ENCODE peak calls at places on chromosomes 1 and 21, in ten cellular contexts. One of them, this sample, is unnamed.

GRCh38 chr1:63679076-63679475 is 85.9 kb downstream of the PGM1 start:
- DNase-seq in dorsolateral prefrontal cortex: no peak
- DNase-seq in CD4-positive, alpha-beta memory T cell: no peak
- DNase-seq in HEK293T: no peak
- DNase-seq in HFFc6: no peak
- DNase-seq in effector memory CD8-positive, alpha-beta T cell: no peak
- DNase-seq in mesenteric fat pad: no peak
- DNase-seq in activated naive CD8-positive, alpha-beta T cell treated with anti-CD3 and anti-CD28 coated beads, Interleukin-2, amount 50 U/mL, for 16 hours: no peak
- DNase-seq in KBM-7: no peak
- DNase-seq in activated CD4-positive, alpha-beta T cell treated with anti-CD3 and anti-CD28 coated beads, Interleukin-2, amount 10 ng/mL, durations not matched to agents 7 days and 5 days: no peak
- DNase-seq in this sample: no peak

GRCh38 chr1:228281631-228282328 is 73.9 kb downstream of the OBSCN start:
- DNase-seq in CD4-positive, alpha-beta memory T cell: no peak
- DNase-seq in KBM-7: no peak
- DNase-seq in HEK293T: no peak
- DNase-seq in activated naive CD8-positive, alpha-beta T cell treated with anti-CD3 and anti-CD28 coated beads, Interleukin-2, amount 50 U/mL, for 16 hours: no peak
- DNase-seq in mesenteric fat pad: peak; percentile 87
- DNase-seq in activated CD4-positive, alpha-beta T cell treated with anti-CD3 and anti-CD28 coated beads, Interleukin-2, amount 10 ng/mL, durations not matched to agents 7 days and 5 days: no peak
- DNase-seq in HFFc6: no peak
- DNase-seq in dorsolateral prefrontal cortex: peak; percentile 31
- DNase-seq in effector memory CD8-positive, alpha-beta T cell: no peak
- DNase-seq in this sample: no peak

GRCh38 chr21:17900281-17900989 is 81.3 kb upstream of the C21orf91 start:
- DNase-seq in mesenteric fat pad: no peak
- DNase-seq in HEK293T: no peak
- DNase-seq in KBM-7: peak; percentile 33
- DNase-seq in dorsolateral prefrontal cortex: no peak
- DNase-seq in HFFc6: no peak
- DNase-seq in activated naive CD8-positive, alpha-beta T cell treated with anti-CD3 and anti-CD28 coated beads, Interleukin-2, amount 50 U/mL, for 16 hours: no peak
- DNase-seq in CD4-positive, alpha-beta memory T cell: no peak
- DNase-seq in activated CD4-positive, alpha-beta T cell treated with anti-CD3 and anti-CD28 coated beads, Interleukin-2, amount 10 ng/mL, durations not matched to agents 7 days and 5 days: no peak
- DNase-seq in effector memory CD8-positive, alpha-beta T cell: no peak
- DNase-seq in this sample: no peak

GRCh38 chr1:119379117-119379516 is 10.5 kb downstream of the HAO2 start:
- DNase-seq in HEK293T: no peak
- DNase-seq in HFFc6: no peak
- DNase-seq in activated CD4-positive, alpha-beta T cell treated with anti-CD3 and anti-CD28 coated beads, Interleukin-2, amount 10 ng/mL, durations not matched to agents 7 days and 5 days: no peak
- DNase-seq in CD4-positive, alpha-beta memory T cell: no peak
- DNase-seq in dorsolateral prefrontal cortex: no peak
- DNase-seq in mesenteric fat pad: no peak
- DNase-seq in activated naive CD8-positive, alpha-beta T cell treated with anti-CD3 and anti-CD28 coated beads, Interleukin-2, amount 50 U/mL, for 16 hours: no peak
- DNase-seq in KBM-7: no peak
- DNase-seq in effector memory CD8-positive, alpha-beta T cell: no peak
- DNase-seq in this sample: no peak

GRCh38 chr21:34639882-34640788 is 25.2 kb upstream of the RCAN1 start:
- DNase-seq in CD4-positive, alpha-beta memory T cell: peak; percentile 10
- DNase-seq in dorsolateral prefrontal cortex: no peak
- DNase-seq in activated CD4-positive, alpha-beta T cell treated with anti-CD3 and anti-CD28 coated beads, Interleukin-2, amount 10 ng/mL, durations not matched to agents 7 days and 5 days: peak; percentile 32
- DNase-seq in HFFc6: no peak
- DNase-seq in effector memory CD8-positive, alpha-beta T cell: no peak
- DNase-seq in HEK293T: no peak
- DNase-seq in mesenteric fat pad: no peak
- DNase-seq in KBM-7: no peak
- DNase-seq in activated naive CD8-positive, alpha-beta T cell treated with anti-CD3 and anti-CD28 coated beads, Interleukin-2, amount 50 U/mL, for 16 hours: peak; percentile 7
- DNase-seq in this sample: no peak

GRCh38 chr21:17438642-17439041 is 74.2 kb upstream of the CXADR start:
- DNase-seq in mesenteric fat pad: no peak
- DNase-seq in activated CD4-positive, alpha-beta T cell treated with anti-CD3 and anti-CD28 coated beads, Interleukin-2, amount 10 ng/mL, durations not matched to agents 7 days and 5 days: no peak
- DNase-seq in effector memory CD8-positive, alpha-beta T cell: no peak
- DNase-seq in HFFc6: no peak
- DNase-seq in KBM-7: no peak
- DNase-seq in CD4-positive, alpha-beta memory T cell: no peak
- DNase-seq in HEK293T: no peak
- DNase-seq in dorsolateral prefrontal cortex: no peak
- DNase-seq in activated naive CD8-positive, alpha-beta T cell treated with anti-CD3 and anti-CD28 coated beads, Interleukin-2, amount 50 U/mL, for 16 hours: no peak
- DNase-seq in this sample: no peak

GRCh38 chr1:43363283-43363934 is 4.4 kb downstream of the ELOVL1 start:
- DNase-seq in activated naive CD8-positive, alpha-beta T cell treated with anti-CD3 and anti-CD28 coated beads, Interleukin-2, amount 50 U/mL, for 16 hours: no peak
- DNase-seq in HEK293T: no peak
- DNase-seq in mesenteric fat pad: no peak
- DNase-seq in HFFc6: no peak
- DNase-seq in KBM-7: no peak
- DNase-seq in activated CD4-positive, alpha-beta T cell treated with anti-CD3 and anti-CD28 coated beads, Interleukin-2, amount 10 ng/mL, durations not matched to agents 7 days and 5 days: no peak
- DNase-seq in dorsolateral prefrontal cortex: no peak
- DNase-seq in effector memory CD8-positive, alpha-beta T cell: no peak
- DNase-seq in CD4-positive, alpha-beta memory T cell: no peak
- DNase-seq in this sample: no peak

GRCh38 chr1:38291906-38292521 is 245.4 kb upstream of the POU3F1 start:
- DNase-seq in HFFc6: no peak
- DNase-seq in activated naive CD8-positive, alpha-beta T cell treated with anti-CD3 and anti-CD28 coated beads, Interleukin-2, amount 50 U/mL, for 16 hours: no peak
- DNase-seq in effector memory CD8-positive, alpha-beta T cell: no peak
- DNase-seq in mesenteric fat pad: no peak
- DNase-seq in KBM-7: no peak
- DNase-seq in activated CD4-positive, alpha-beta T cell treated with anti-CD3 and anti-CD28 coated beads, Interleukin-2, amount 10 ng/mL, durations not matched to agents 7 days and 5 days: no peak
- DNase-seq in CD4-positive, alpha-beta memory T cell: no peak
- DNase-seq in dorsolateral prefrontal cortex: no peak
- DNase-seq in HEK293T: no peak
- DNase-seq in this sample: no peak

This sample was measured in Jurkat, Clone E6-1.